ENCODE peak calls at places on chromosomes 13 and 19, in six cellular contexts. One of them, this sample, is unnamed. For H3K4me1 and H3K27me3, the result is how much of the 10 kb centered on the place peaks cover.

GRCh38 chr19:5436101-5436947 is 18.9 kb upstream of the ZNRF4 start:
- DNase-seq in left ventricle myocardium inferior: no peak
- DNase-seq in tibial artery: no peak
- DNase-seq in H1: peak
- DNase-seq in cardiac muscle cell: peak
- DNase-seq in stomach: no peak
- DNase-seq in this sample: peak

GRCh38 chr13:30618186-30618937 is 642 bp downstream of the USPL1 start:
- DNase-seq in stomach: peak
- DNase-seq in H1: no peak
- DNase-seq in cardiac muscle cell: no peak
- DNase-seq in left ventricle myocardium inferior: no peak
- DNase-seq in tibial artery: peak
- DNase-seq in this sample: no peak

GRCh38 chr19:16627194-16627927 is 643 bp downstream of the MED26 start:
- DNase-seq in H1: no peak
- DNase-seq in cardiac muscle cell: no peak
- DNase-seq in stomach: no peak
- DNase-seq in left ventricle myocardium inferior: no peak
- DNase-seq in tibial artery: peak
- DNase-seq in this sample: no peak

GRCh38 chr19:28021316-28022185 is 1191.4 kb downstream of the UQCRFS1 start:
- DNase-seq in cardiac muscle cell: no peak
- DNase-seq in stomach: no peak
- DNase-seq in tibial artery: no peak
- DNase-seq in left ventricle myocardium inferior: no peak
- DNase-seq in H1: no peak
- DNase-seq in this sample: no peak

GRCh38 chr19:55503447-55504251 is 15.4 kb downstream of the SSC5D start:
- DNase-seq in H1: peak
- DNase-seq in cardiac muscle cell: peak
- DNase-seq in left ventricle myocardium inferior: peak
- DNase-seq in stomach: peak
- DNase-seq in tibial artery: peak
- DNase-seq in this sample: peak

GRCh38 chr13:31115616-31116015 is 46.1 kb downstream of the HSPH1 start:
- DNase-seq in left ventricle myocardium inferior: no peak
- DNase-seq in cardiac muscle cell: no peak
- DNase-seq in tibial artery: no peak
- DNase-seq in stomach: no peak
- DNase-seq in H1: no peak
- DNase-seq in this sample: no peak

GRCh38 chr13:74978596-74978995 is 503.4 kb downstream of the TBC1D4 start:
- DNase-seq in stomach: no peak
- DNase-seq in left ventricle myocardium inferior: no peak
- DNase-seq in tibial artery: no peak
- DNase-seq in cardiac muscle cell: no peak
- DNase-seq in H1: no peak
- DNase-seq in this sample: no peak

GRCh38 chr19:57434386-57435061 is 601 bp upstream of the ZNF749 start:
- DNase-seq in stomach: no peak
- DNase-seq in cardiac muscle cell: no peak
- DNase-seq in H1: no peak
- DNase-seq in tibial artery: no peak
- DNase-seq in left ventricle myocardium inferior: no peak
- DNase-seq in this sample: no peak

GRCh38 chr19:38650911-38651584 is 3.6 kb downstream of the ACTN4 start:
- DNase-seq in cardiac muscle cell: peak
- DNase-seq in H1: no peak
- DNase-seq in stomach: no peak
- DNase-seq in tibial artery: no peak
- DNase-seq in left ventricle myocardium inferior: no peak
- DNase-seq in this sample: no peak

GRCh38 chr13:20069956-20070355 is 90.9 kb downstream of the GJA3 start:
- DNase-seq in left ventricle myocardium inferior: no peak
- DNase-seq in stomach: no peak
- DNase-seq in tibial artery: no peak
- DNase-seq in H1: no peak
- DNase-seq in cardiac muscle cell: no peak
- DNase-seq in this sample: no peak

GRCh38 chr19:17755977-17756670 is 4.8 kb downstream of the FCHO1 start:
- DNase-seq in left ventricle myocardium inferior: no peak
- DNase-seq in tibial artery: no peak
- DNase-seq in cardiac muscle cell: peak
- DNase-seq in H1: no peak
- DNase-seq in stomach: peak
- DNase-seq in this sample: peak

GRCh38 chr13:51913421-51914136 is 51.8 kb downstream of the CCDC70 start:
- DNase-seq in tibial artery: no peak
- DNase-seq in H1: no peak
- DNase-seq in stomach: no peak
- DNase-seq in cardiac muscle cell: no peak
- DNase-seq in left ventricle myocardium inferior: no peak
- DNase-seq in this sample: no peak

GRCh38 chr19:29672319-29672932 is 7.2 kb downstream of the PLEKHF1 start:
- DNase-seq in stomach: no peak
- DNase-seq in H1: no peak
- DNase-seq in tibial artery: peak
- DNase-seq in left ventricle myocardium inferior: no peak
- DNase-seq in cardiac muscle cell: no peak
- DNase-seq in this sample: no peak

GRCh38 chr13:23851106-23851505 is 38.1 kb downstream of the MIPEP start:
- DNase-seq in left ventricle myocardium inferior: no peak
- DNase-seq in cardiac muscle cell: peak
- DNase-seq in stomach: no peak
- DNase-seq in H1: no peak
- DNase-seq in tibial artery: no peak
- DNase-seq in this sample: peak

GRCh38 chr13:95327190-95327589 is 25.9 kb upstream of the ABCC4 start:
- DNase-seq in left ventricle myocardium inferior: no peak
- DNase-seq in H1: no peak
- DNase-seq in cardiac muscle cell: no peak
- DNase-seq in stomach: no peak
- DNase-seq in tibial artery: no peak
- DNase-seq in this sample: no peak

GRCh38 chr19:54408627-54409026 is 6.6 kb upstream of the TTYH1 start:
- DNase-seq in cardiac muscle cell: no peak
- DNase-seq in tibial artery: no peak
- DNase-seq in stomach: no peak
- DNase-seq in left ventricle myocardium inferior: no peak
- DNase-seq in H1: no peak
- DNase-seq in this sample: no peak

GRCh38 chr13:62626771-62627170 is 1211.1 kb upstream of the PCDH20 start:
- DNase-seq in cardiac muscle cell: no peak
- DNase-seq in H1: peak
- DNase-seq in left ventricle myocardium inferior: no peak
- DNase-seq in stomach: no peak
- DNase-seq in tibial artery: no peak
- DNase-seq in this sample: peak
- H3K4me3 ChIP-seq in cardiac muscle cell: no peak
- H3K4me3 ChIP-seq in H1: no peak
- H3K4me3 ChIP-seq in left ventricle myocardium inferior: no peak
- H3K4me3 ChIP-seq in stomach: no peak
- H3K4me3 ChIP-seq in tibial artery: no peak
- H3K4me3 ChIP-seq in this sample: no peak

GRCh38 chr19:7924651-7925170 is 1.2 kb downstream of the CTXN1 start:
- DNase-seq in cardiac muscle cell: no peak
- DNase-seq in tibial artery: no peak
- DNase-seq in H1: no peak
- DNase-seq in left ventricle myocardium inferior: no peak
- DNase-seq in stomach: no peak
- DNase-seq in this sample: no peak
- H3K4me1 ChIP-seq in cardiac muscle cell: under half
- H3K4me1 ChIP-seq in tibial artery: half or more
- H3K4me1 ChIP-seq in H1: under half
- H3K4me1 ChIP-seq in left ventricle myocardium inferior: half or more
- H3K4me1 ChIP-seq in stomach: half or more
- H3K4me1 ChIP-seq in this sample: under half

GRCh38 chr13:100646871-100647270 is 27.7 kb downstream of the TMTC4 start:
- DNase-seq in cardiac muscle cell: no peak
- DNase-seq in tibial artery: no peak
- DNase-seq in left ventricle myocardium inferior: no peak
- DNase-seq in stomach: no peak
- DNase-seq in H1: no peak
- DNase-seq in this sample: no peak
- H3K27me3 ChIP-seq in cardiac muscle cell: under half
- H3K27me3 ChIP-seq in tibial artery: under half
- H3K27me3 ChIP-seq in left ventricle myocardium inferior: under half
- H3K27me3 ChIP-seq in stomach: under half
- H3K27me3 ChIP-seq in H1: under half
- H3K27me3 ChIP-seq in this sample: under half

DNA sequence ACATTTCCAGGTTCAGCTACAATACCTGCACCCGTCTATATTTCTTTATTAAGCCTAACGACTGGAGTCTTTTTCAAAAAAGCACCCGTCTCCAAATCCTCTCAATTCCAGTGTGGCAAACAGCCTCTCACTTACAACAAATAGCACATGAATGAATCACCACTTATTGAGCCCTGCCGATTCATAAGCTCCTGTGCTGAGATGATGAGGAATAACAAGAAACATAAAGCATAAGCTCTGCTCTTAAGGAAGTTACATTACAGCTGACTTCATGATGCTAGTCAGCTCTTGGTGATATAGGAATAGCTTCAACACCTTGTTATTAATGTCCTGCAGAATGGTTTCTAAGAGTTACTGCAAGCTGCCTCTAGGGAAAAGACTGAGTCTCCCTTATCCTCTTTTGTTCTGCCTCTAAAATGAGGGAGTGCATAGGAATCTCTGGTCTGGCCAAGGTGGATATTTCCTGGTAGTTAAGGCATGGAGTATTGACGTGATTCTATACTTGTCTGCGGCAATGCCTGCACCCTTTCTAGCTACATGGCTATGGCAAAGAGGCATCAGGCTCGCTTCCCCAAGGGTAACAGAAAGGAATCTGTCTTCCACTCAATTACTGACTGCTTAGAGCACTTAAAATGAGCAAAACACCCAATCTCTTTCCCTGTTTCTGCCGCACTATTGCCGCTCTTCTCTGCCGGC is 195.7 kb downstream of the KLF12 start:
- DNase-seq in cardiac muscle cell: peak
- DNase-seq in left ventricle myocardium inferior: no peak
- DNase-seq in tibial artery: no peak
- DNase-seq in stomach: no peak
- DNase-seq in H1: no peak
- DNase-seq in this sample: no peak
- H3K4me3 ChIP-seq in cardiac muscle cell: no peak
- H3K4me3 ChIP-seq in left ventricle myocardium inferior: no peak
- H3K4me3 ChIP-seq in tibial artery: no peak
- H3K4me3 ChIP-seq in stomach: no peak
- H3K4me3 ChIP-seq in H1: no peak
- H3K4me3 ChIP-seq in this sample: no peak